ENCODE peak calls at places on chromosomes 4 and X, in five cellular contexts. B, V, T, U and S are unnamed samples.

GRCh38 chr4:113575391-113575790 is 186.1 kb downstream of the CAMK2D start:
- DNase-seq in B (no peak), V (no peak), T (no peak), U (no peak), S (no peak)

GRCh38 chr4:145804134-145804533 is 124.2 kb downstream of the C4orf51 start:
- DNase-seq in B (no peak), V (no peak), T (no peak), U (no peak), S (no peak)

GRCh38 chrX:40868868-40869267 is 133.5 kb upstream of the MED14 start:
- DNase-seq in B (no peak), V (no peak), T (no peak), U (no peak), S (no peak)

GRCh38 chr4:67198757-67199156 is 346.5 kb downstream of the CENPC start:
- DNase-seq in B (no peak), V (peak; percentile 72), T (peak; percentile 2), U (no peak), S (peak; percentile 7)

GRCh38 chr4:143381171-143382118 is 44.8 kb downstream of the GAB1 start:
- DNase-seq in B (no peak), V (peak; percentile 74), T (no peak), U (no peak), S (peak; percentile 30)

GRCh38 chrX:112746812-112747630 is 67.3 kb upstream of the LHFPL1 start:
- DNase-seq in B (no peak), V (no peak), T (no peak), U (peak; percentile 27), S (no peak)

GRCh38 chr4:76926841-76927240 is 22.7 kb upstream of the SEPTIN11 start:
- DNase-seq in B (no peak), V (no peak), T (no peak), U (no peak), S (no peak)

GRCh38 chr4:143486314-143486713 is 27.2 kb upstream of the SMARCA5 start:
- DNase-seq in B (no peak), V (no peak), T (no peak), U (no peak), S (no peak)

GRCh38 chrX:111167334-111167733 is 71.3 kb downstream of the PAK3 start:
- DNase-seq in B (no peak), V (no peak), T (no peak), U (no peak), S (no peak)

GRCh38 chrX:68931345-68931744 is 102.5 kb downstream of the EFNB1 start:
- DNase-seq in B (no peak), V (no peak), T (no peak), U (no peak), S (no peak)